ENCODE peak calls at places on chromosomes 4 and X, in six cellular contexts. L is Calu3, H is GM20000, O is OCI-LY7, N is psoas muscle, G is lower lobe of right lung. A is an unnamed sample.

GRCh38 chr4:3671571-3672464 is 94.4 kb upstream of the ADRA2C start:
- DNase-seq in L (no peak), H (no peak), O (no peak), N (peak; percentile 16), G (peak; percentile 18), A (no peak)

GRCh38 chr4:142818009-142818408 is 28.1 kb downstream of the INPP4B start:
- DNase-seq in L (no peak), H (no peak), O (no peak), N (no peak), G (no peak), A (no peak)

GRCh38 chr4:88729146-88729755 is 31.6 kb upstream of the NAP1L5 start:
- DNase-seq in L (no peak), H (no peak), O (no peak), N (no peak), G (no peak), A (no peak)

GRCh38 chr4:30553721-30554120 is 166.4 kb upstream of the PCDH7 start:
- DNase-seq in L (no peak), H (no peak), O (no peak), N (no peak), G (no peak), A (no peak)

GRCh38 chrX:123965712-123966111 is 4.2 kb downstream of the STAG2 start:
- DNase-seq in L (no peak), H (no peak), O (no peak), N (no peak), G (no peak), A (no peak)

GRCh38 chr4:143773998-143774898 is 73.8 kb upstream of the FREM3 start:
- DNase-seq in L (peak; percentile 63), H (peak; percentile 46), O (peak; percentile 68), N (no peak), G (peak; percentile 49), A (peak; percentile 29)

GRCh38 chr4:161419822-161420221 is 744.0 kb downstream of the FSTL5 start:
- DNase-seq in L (peak; percentile 37), H (no peak), O (no peak), N (no peak), G (no peak), A (no peak)

GRCh38 chr4:128775916-128776315 is 33.6 kb upstream of the JADE1 start:
- DNase-seq in L (no peak), H (no peak), O (no peak), N (no peak), G (no peak), A (no peak)

GRCh38 chr4:152099061-152099425 is 338.2 kb upstream of the GATB start:
- DNase-seq in L (no peak), H (no peak), O (no peak), N (no peak), G (no peak), A (no peak)

GRCh38 chrX:140817943-140818342 is 108.4 kb downstream of the LINC00632 start:
- DNase-seq in L (no peak), H (peak; percentile 1), O (peak; percentile 58), N (no peak), G (no peak), A (peak; percentile 26)

DNA sequence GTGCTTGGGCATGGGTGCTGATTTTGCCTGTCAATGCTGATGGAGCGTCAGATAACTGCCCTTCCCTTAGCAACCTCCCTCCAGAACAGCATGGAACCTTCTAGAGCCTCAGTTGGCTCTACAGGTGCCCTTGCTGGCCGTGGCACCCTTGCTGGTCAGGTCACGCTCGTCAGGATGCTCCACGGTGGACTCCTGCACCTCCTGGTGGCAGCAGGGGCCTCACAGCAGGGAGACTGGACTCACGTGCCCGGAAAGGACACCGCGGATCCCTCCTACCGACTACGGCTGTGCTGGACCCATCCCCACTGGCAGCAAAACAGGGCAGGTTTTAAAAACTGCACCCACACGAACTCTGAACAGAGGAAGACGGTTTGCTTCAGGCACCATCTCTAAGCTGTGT is 82.1 kb upstream of the AFAP1 start:
- DNase-seq in L (no peak), H (no peak), O (no peak), N (peak; percentile 54), G (no peak), A (no peak)
- TF ChIP-seq CTCF in L (no peak), H (no peak), O (no peak), N (no peak), G (no peak), A (no peak)

DNA sequence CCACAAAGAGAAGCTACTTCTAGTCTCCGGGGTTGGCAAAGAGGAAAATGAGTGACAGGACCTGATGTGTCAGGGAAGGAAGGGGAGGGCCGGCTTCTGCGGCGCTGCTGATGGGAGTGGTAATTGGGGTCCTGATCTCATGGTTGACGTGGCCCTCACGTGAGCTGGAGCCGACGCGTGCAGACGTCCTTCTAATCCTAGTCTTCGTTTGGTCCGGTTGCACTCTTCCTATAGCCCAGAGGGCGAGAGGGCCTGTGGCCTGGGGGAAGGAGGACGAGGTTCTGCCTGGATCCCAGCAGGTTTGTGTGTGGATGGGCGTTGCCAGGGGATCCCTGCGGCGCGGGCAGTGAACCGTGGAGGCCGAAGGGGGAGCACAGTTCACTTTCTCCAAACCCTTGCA is at the start of gene ARMCX1:
- DNase-seq in L (peak; percentile 6), H (no peak), O (no peak), N (peak; percentile 80), G (peak; percentile 74), A (no peak)
- TF ChIP-seq CTCF in L (no peak), H (no peak), O (no peak), N (no peak), G (no peak), A (no peak)

GRCh38 chrX:100984818-100985217 is 15.3 kb downstream of the ARL13A start:
- DNase-seq in L (no peak), H (no peak), O (no peak), N (no peak), G (no peak), A (no peak)
- TF ChIP-seq CTCF in L (no peak), H (no peak), O (no peak), N (no peak), G (no peak), A (no peak)

DNA sequence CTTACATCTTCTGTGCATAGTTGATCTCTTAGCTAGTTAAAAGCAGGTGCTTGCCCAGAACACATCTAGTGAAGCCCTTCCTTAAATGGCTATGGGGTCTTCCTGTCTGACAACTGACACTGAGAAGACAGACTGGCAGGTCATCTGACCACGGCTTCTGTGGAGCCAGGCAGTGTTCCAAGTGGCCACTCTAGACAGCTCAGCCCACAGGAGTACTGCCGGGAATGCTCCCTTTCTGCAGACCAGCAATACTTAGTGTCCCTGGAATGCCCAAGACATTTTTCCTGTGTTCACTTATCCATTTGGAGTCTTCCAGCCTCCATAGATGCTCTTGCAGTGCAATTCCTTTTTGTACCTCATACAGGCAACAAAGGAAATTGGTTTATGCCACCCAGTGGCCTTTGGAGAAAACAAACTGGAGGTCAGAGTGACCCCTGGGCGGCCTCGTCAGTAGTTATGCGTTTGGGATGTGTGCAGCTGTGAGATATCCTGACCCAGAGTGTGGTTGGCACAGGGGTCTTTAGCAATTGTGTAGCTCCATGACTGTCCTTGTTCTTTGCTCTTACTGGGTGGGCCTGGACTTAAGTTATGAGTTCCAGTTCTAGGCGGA is 335.5 kb downstream of the ARHGAP10 start:
- DNase-seq in L (no peak), H (no peak), O (no peak), N (no peak), G (no peak), A (no peak)
- TF ChIP-seq CTCF in L (no peak), H (no peak), O (no peak), N (peak; percentile 15), G (no peak), A (no peak)

GRCh38 chr4:8101796-8102355 is 56.7 kb downstream of the ABLIM2 start:
- DNase-seq in L (no peak), H (no peak), O (no peak), N (peak; percentile 60), G (no peak), A (no peak)

GRCh38 chr4:8103421-8103820 is 55.2 kb downstream of the ABLIM2 start:
- DNase-seq in L (no peak), H (no peak), O (no peak), N (peak; percentile 59), G (no peak), A (no peak)

GRCh38 chr4:8101213-8101781 is 57.3 kb downstream of the ABLIM2 start:
- DNase-seq in L (no peak), H (no peak), O (no peak), N (peak; percentile 98), G (peak; percentile 72), A (no peak)

GRCh38 chr4:8103991-8104390 is 54.6 kb downstream of the ABLIM2 start:
- DNase-seq in L (no peak), H (no peak), O (no peak), N (peak; percentile 42), G (no peak), A (no peak)

GRCh38 chr4:8102831-8103230 is 55.8 kb downstream of the ABLIM2 start:
- DNase-seq in L (no peak), H (no peak), O (no peak), N (peak; percentile 63), G (no peak), A (no peak)
- TF ChIP-seq CTCF in L (no peak), H (no peak), O (no peak), N (no peak), G (no peak), A (no peak)

GRCh38 chr4:6909113-6909969 is at the start of gene TBC1D14:
- DNase-seq in L (peak; percentile 83), H (peak; percentile 99), O (peak; percentile 89), N (peak; percentile 94), G (peak; percentile 92), A (peak; percentile 97)
- TF ChIP-seq CTCF in L (no peak), H (peak; percentile 1), O (peak; percentile 37), N (peak; percentile 16), G (peak; percentile 16), A (no peak)

GRCh38 chr4:139191373-139191772 is 14.4 kb upstream of the ELF2 start:
- DNase-seq in L (no peak), H (no peak), O (no peak), N (no peak), G (no peak), A (no peak)

GRCh38 chr4:139189417-139189749 is 12.4 kb upstream of the ELF2 start:
- DNase-seq in L (no peak), H (no peak), O (no peak), N (no peak), G (no peak), A (no peak)

GRCh38 chr4:139184129-139184528 is 7.1 kb upstream of the ELF2 start:
- DNase-seq in L (no peak), H (peak; percentile 34), O (peak; percentile 48), N (no peak), G (no peak), A (peak; percentile 39)

DNA sequence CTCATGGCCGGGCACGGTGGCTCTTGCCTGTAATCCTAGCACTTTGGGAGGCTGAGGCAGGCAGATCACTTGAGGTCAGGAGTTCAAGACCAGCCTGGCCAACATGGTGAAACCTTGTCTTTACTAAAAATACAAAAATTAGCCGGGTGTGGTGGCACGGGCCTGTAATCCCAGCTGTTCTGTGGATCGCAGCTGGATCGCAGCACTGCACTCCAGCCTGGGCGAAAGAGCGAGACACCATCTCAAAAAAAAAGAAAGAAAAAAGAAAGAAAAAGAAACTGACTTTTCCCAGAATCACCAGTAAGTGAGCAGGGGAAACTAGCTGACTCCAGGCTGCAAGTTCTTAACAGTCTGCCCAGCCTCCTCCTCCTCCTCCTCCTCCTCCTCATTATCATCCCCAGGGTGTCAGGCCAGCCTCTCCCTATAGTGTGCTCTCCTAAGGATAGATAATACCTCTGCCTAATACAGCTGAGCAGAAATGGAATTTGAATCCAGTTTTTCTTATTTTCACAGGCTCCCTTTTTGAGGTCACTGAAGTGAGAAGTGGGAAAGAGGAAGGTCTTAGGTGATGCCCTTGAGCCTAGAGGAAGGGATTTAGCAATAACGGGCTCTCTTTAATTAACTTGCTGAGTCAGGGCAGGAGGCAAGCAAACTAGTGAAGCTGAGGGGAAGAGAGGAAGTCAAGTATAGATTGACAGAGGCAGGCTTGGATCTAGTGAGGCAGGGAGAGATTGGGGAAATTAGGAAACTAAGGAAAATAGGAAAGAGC is 11.8 kb upstream of the ELF2 start:
- DNase-seq in L (no peak), H (no peak), O (no peak), N (no peak), G (no peak), A (no peak)
- TF ChIP-seq CTCF in L (no peak), H (no peak), O (no peak), N (no peak), G (no peak), A (no peak)